ENCODE peak calls at places on chromosomes 5 and 9, in eight cellular contexts. Y is AG04450, W is fibroblast of lung, I is OCI-LY7, A is brain microvascular endothelial cell, V is PC-9, U is cardiac fibroblast, C is GM13976. M is an unnamed sample.

GRCh38 chr5:60295423-60295822 is 401.9 kb upstream of the PDE4D start:
- DNase-seq in Y (no peak), W (peak), I (peak), A (peak), V (no peak), U (peak), C (no peak), M (no peak)

GRCh38 chr9:35229066-35229778 is 67.4 kb downstream of the UNC13B start:
- DNase-seq in Y (no peak), W (no peak), I (no peak), A (no peak), V (no peak), U (no peak), C (no peak), M (no peak)

GRCh38 chr5:123209163-123210013 is 120.3 kb downstream of the PRDM6 start:
- DNase-seq in Y (peak), W (peak), I (no peak), A (peak), V (peak), U (peak), C (no peak), M (no peak)

GRCh38 chr5:145780961-145781360 is 54.2 kb downstream of the PRELID2 start:
- DNase-seq in Y (no peak), W (no peak), I (no peak), A (no peak), V (no peak), U (no peak), C (no peak), M (no peak)

GRCh38 chr9:86355814-86356213 is 1.6 kb upstream of the TUT7 start:
- DNase-seq in Y (no peak), W (no peak), I (no peak), A (no peak), V (peak), U (no peak), C (no peak), M (no peak)

GRCh38 chr5:139734517-139734916 is 61.1 kb upstream of the PSD2 start:
- DNase-seq in Y (no peak), W (no peak), I (no peak), A (no peak), V (no peak), U (no peak), C (no peak), M (no peak)

GRCh38 chr9:80231847-80232246 is 660.1 kb downstream of the TLE4 start:
- DNase-seq in Y (no peak), W (no peak), I (no peak), A (no peak), V (no peak), U (no peak), C (no peak), M (no peak)

GRCh38 chr5:16897284-16897704 is 38.8 kb downstream of the MYO10 start:
- DNase-seq in Y (no peak), W (peak), I (no peak), A (peak), V (peak), U (peak), C (no peak), M (no peak)

GRCh38 chr5:131538177-131538593 is 96.8 kb downstream of the RAPGEF6 start:
- DNase-seq in Y (no peak), W (peak), I (no peak), A (peak), V (peak), U (peak), C (no peak), M (peak)

GRCh38 chr5:173165193-173165988 is 21.1 kb downstream of the BNIP1 start:
- DNase-seq in Y (no peak), W (no peak), I (no peak), A (no peak), V (no peak), U (no peak), C (no peak), M (no peak)

GRCh38 chr5:14463629-14464028 is 118.0 kb upstream of the OTULINL start:
- DNase-seq in Y (no peak), W (no peak), I (no peak), A (no peak), V (peak), U (peak), C (no peak), M (peak)

GRCh38 chr5:150137168-150137957 is 18.3 kb downstream of the PDGFRB start:
- DNase-seq in Y (no peak), W (no peak), I (no peak), A (peak), V (no peak), U (peak), C (no peak), M (no peak)

GRCh38 chr9:14768561-14769234 is 46.2 kb upstream of the CER1 start:
- DNase-seq in Y (peak), W (peak), I (peak), A (peak), V (no peak), U (peak), C (peak), M (no peak)

GRCh38 chr5:101278011-101278687 is 375.1 kb upstream of the ST8SIA4 start:
- DNase-seq in Y (no peak), W (peak), I (no peak), A (no peak), V (peak), U (no peak), C (no peak), M (no peak)

GRCh38 chr5:54460181-54460919 is 4.9 kb downstream of the HSPB3 start:
- DNase-seq in Y (no peak), W (peak), I (no peak), A (peak), V (no peak), U (peak), C (no peak), M (no peak)

GRCh38 chr9:70390922-70391321 is 23.5 kb downstream of the KLF9 start:
- DNase-seq in Y (no peak), W (peak), I (no peak), A (no peak), V (no peak), U (peak), C (no peak), M (no peak)

GRCh38 chr5:170757182-170757601 is 26.3 kb upstream of the GABRP start:
- DNase-seq in Y (no peak), W (no peak), I (no peak), A (peak), V (peak), U (peak), C (no peak), M (no peak)

GRCh38 chr9:136318769-136319241 is 8.5 kb upstream of the GPSM1 start:
- DNase-seq in Y (no peak), W (no peak), I (no peak), A (no peak), V (no peak), U (no peak), C (no peak), M (no peak)

GRCh38 chr5:37090123-37090726 is 159.0 kb downstream of the CPLANE1 start:
- DNase-seq in Y (no peak), W (no peak), I (no peak), A (no peak), V (peak), U (no peak), C (no peak), M (no peak)

GRCh38 chr5:59134770-59135169 is 551.9 kb downstream of the RAB3C start:
- DNase-seq in Y (no peak), W (no peak), I (no peak), A (no peak), V (no peak), U (no peak), C (no peak), M (no peak)

GRCh38 chr5:96220610-96221390 is 212.2 kb downstream of the PCSK1 start:
- DNase-seq in Y (no peak), W (peak), I (no peak), A (no peak), V (no peak), U (peak), C (no peak), M (no peak)

GRCh38 chr5:113081881-113082546 is 105.4 kb downstream of the DCP2 start:
- DNase-seq in Y (peak), W (peak), I (no peak), A (peak), V (no peak), U (peak), C (no peak), M (no peak)

GRCh38 chr5:65808818-65809217 is 86.8 kb downstream of the NLN start:
- DNase-seq in Y (no peak), W (peak), I (no peak), A (peak), V (peak), U (peak), C (no peak), M (no peak)

GRCh38 chr5:172423379-172424110 is 30.8 kb downstream of the SH3PXD2B start:
- DNase-seq in Y (no peak), W (no peak), I (no peak), A (no peak), V (no peak), U (no peak), C (no peak), M (no peak)

GRCh38 chr5:159928122-159928960 is 12.1 kb downstream of the ADRA1B start:
- DNase-seq in Y (peak), W (peak), I (no peak), A (peak), V (peak), U (peak), C (no peak), M (no peak)

GRCh38 chr5:83919071-83920041 is 198.7 kb upstream of the HAPLN1 start:
- DNase-seq in Y (no peak), W (no peak), I (no peak), A (no peak), V (no peak), U (peak), C (no peak), M (no peak)

GRCh38 chr9:127569819-127570401 is 42.2 kb upstream of the STXBP1 start:
- DNase-seq in Y (no peak), W (no peak), I (peak), A (no peak), V (peak), U (no peak), C (no peak), M (no peak)

GRCh38 chr9:98597372-98597771 is 111.4 kb downstream of the GABBR2 start:
- DNase-seq in Y (no peak), W (no peak), I (no peak), A (peak), V (no peak), U (no peak), C (no peak), M (no peak)

GRCh38 chr9:32411753-32412152 is 27.3 kb downstream of the ACO1 start:
- DNase-seq in Y (no peak), W (no peak), I (no peak), A (no peak), V (no peak), U (no peak), C (no peak), M (no peak)

GRCh38 chr5:76983468-76983867 is 30.6 kb downstream of the CRHBP start:
- DNase-seq in Y (no peak), W (no peak), I (no peak), A (no peak), V (no peak), U (peak), C (no peak), M (no peak)

GRCh38 chr9:130193531-130194405 is 21.6 kb downstream of the NCS1 start:
- DNase-seq in Y (no peak), W (no peak), I (no peak), A (no peak), V (no peak), U (no peak), C (no peak), M (no peak)

GRCh38 chr5:132260051-132260450 is 2.6 kb downstream of the PDLIM4 start:
- DNase-seq in Y (no peak), W (peak), I (no peak), A (peak), V (no peak), U (no peak), C (peak), M (peak)

GRCh38 chr5:36689225-36689624 is 82.8 kb downstream of the SLC1A3 start:
- DNase-seq in Y (no peak), W (no peak), I (no peak), A (no peak), V (no peak), U (peak), C (peak), M (peak)

GRCh38 chr5:94463739-94464138 is 154.7 kb downstream of the KIAA0825 start:
- DNase-seq in Y (no peak), W (peak), I (no peak), A (no peak), V (no peak), U (peak), C (no peak), M (no peak)

GRCh38 chr5:122741681-122742080 is 33.2 kb upstream of the SNX2 start:
- DNase-seq in Y (no peak), W (no peak), I (no peak), A (peak), V (no peak), U (no peak), C (no peak), M (no peak)

GRCh38 chr5:120139039-120139438 is 325.1 kb upstream of the PRR16 start:
- DNase-seq in Y (peak), W (peak), I (no peak), A (peak), V (peak), U (peak), C (no peak), M (peak)

GRCh38 chr9:123611228-123611627 is 255.2 kb downstream of the CRB2 start:
- DNase-seq in Y (no peak), W (peak), I (no peak), A (no peak), V (no peak), U (peak), C (no peak), M (no peak)

DNA sequence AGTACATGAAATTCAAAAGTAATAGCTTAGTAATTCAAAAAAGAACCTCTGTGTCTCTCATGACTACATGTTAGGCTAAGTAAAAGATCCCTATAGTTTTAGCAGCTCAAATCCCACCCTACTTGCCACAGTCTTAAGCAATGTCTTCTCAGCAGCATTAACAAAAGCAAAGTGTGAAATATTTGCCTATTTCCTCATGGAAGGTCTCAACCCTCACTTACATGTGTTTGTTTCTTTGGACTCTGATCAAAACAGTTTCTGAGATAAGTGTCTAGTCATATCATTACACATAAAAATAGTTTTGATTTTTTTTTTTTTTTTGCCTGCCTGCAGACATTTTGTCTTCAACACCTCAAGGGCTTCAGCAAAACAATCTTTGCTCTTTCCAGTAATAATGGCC is 310.5 kb downstream of the CETN3 start:
- DNase-seq in Y (no peak), W (no peak), I (no peak), A (no peak), V (no peak), U (peak), C (no peak), M (no peak)
- TF ChIP-seq CTCF in Y (no peak), W (no peak), I (no peak), A (no peak), V (no peak), U (no peak), C (no peak), M (no peak)

GRCh38 chr9:115250646-115251045 is 132.7 kb upstream of the TNC start:
- DNase-seq in Y (peak), W (peak), I (no peak), A (peak), V (no peak), U (peak), C (no peak), M (no peak)
- TF ChIP-seq CTCF in Y (peak), W (no peak), I (no peak), A (peak), V (no peak), U (no peak), C (no peak), M (no peak)

GRCh38 chr5:75156585-75156984 is 80.1 kb downstream of the ANKRD31 start:
- DNase-seq in Y (no peak), W (no peak), I (no peak), A (no peak), V (no peak), U (peak), C (no peak), M (no peak)
- TF ChIP-seq CTCF in Y (peak), W (peak), I (peak), A (peak), V (peak), U (no peak), C (no peak), M (no peak)

DNA sequence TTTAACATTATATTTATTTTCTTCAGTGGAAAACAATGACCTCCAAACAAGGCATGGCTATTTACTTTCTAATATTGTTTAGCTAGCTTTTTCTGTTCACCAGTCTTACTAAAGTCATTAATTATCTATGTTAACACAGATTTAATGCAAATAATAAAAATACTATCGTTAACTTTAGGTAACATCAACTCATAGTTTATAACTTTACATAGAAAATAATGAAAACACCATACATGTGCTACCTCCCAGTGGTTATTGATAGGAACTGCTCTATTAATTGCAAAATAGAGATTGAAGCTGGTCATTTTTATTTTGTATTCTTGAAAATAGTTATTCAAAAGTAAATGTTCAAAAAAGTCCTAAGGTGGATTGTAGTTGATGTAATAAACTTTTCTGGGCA is 78.3 kb upstream of the HCN1 start:
- DNase-seq in Y (no peak), W (no peak), I (peak), A (no peak), V (no peak), U (no peak), C (no peak), M (no peak)
- TF ChIP-seq CTCF in Y (no peak), W (no peak), I (peak), A (no peak), V (peak), U (no peak), C (no peak), M (no peak)

GRCh38 chr5:64206653-64207052 is 41.0 kb downstream of the RNF180 start:
- DNase-seq in Y (no peak), W (no peak), I (no peak), A (no peak), V (no peak), U (no peak), C (no peak), M (no peak)
- TF ChIP-seq CTCF in Y (no peak), W (no peak), I (no peak), A (peak), V (no peak), U (no peak), C (no peak), M (no peak)

DNA sequence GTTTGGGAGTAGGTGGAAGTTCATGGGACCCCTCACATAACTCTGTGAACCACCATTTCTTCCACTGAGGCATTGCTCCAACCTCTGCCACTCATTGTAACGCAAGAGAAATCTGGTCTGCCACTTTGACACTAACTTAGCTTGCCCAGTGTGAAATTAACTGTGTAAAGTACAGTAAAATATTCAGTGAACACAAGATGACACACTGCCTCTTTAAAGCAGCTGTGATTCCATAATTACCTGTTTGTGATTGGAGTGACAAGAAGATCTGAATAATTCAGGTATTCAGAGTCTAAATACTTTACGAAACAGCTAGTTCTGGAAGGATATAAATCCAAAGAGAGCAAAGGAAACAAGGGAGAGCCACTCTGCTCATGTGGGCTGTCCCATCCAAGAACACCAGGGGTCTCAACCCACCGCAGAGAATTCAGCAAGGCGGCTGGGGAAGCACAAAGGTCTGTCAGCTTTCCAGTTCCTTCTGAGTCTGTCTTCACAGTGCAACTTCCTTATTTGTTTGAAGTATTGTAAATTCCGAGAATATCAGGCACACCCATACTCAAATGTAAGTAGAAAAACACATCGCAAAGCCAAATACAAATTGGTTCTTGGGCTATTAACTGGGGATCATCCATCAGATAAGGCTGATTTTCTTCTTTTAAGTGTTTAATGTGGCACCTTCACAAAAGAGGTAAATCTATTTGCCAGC is 86.9 kb downstream of the GNAQ start:
- DNase-seq in Y (no peak), W (no peak), I (no peak), A (no peak), V (no peak), U (peak), C (no peak), M (no peak)
- TF ChIP-seq CTCF in Y (no peak), W (peak), I (no peak), A (peak), V (no peak), U (no peak), C (no peak), M (no peak)

GRCh38 chr9:18849186-18849724 is 183.8 kb downstream of the SAXO1 start:
- DNase-seq in Y (no peak), W (no peak), I (no peak), A (no peak), V (no peak), U (no peak), C (no peak), M (no peak)
- TF ChIP-seq CTCF in Y (no peak), W (no peak), I (no peak), A (no peak), V (no peak), U (no peak), C (no peak), M (no peak)

GRCh38 chr9:94553029-94553938 is 1.6 kb upstream of the PCAT7 start:
- DNase-seq in Y (no peak), W (no peak), I (peak), A (no peak), V (peak), U (no peak), C (no peak), M (no peak)
- TF ChIP-seq CTCF in Y (no peak), W (no peak), I (peak), A (no peak), V (no peak), U (no peak), C (no peak), M (no peak)